ENCODE peak calls at places on chromosome 20, in six cellular contexts. One of them, this sample, is unnamed.
A peak's percentile ranks its signal among the peaks of the same experiment; 100 is the strongest.

GRCh38 chr20:21453676-21454075 is 56.4 kb upstream of the NKX2-4 start:
- DNase-seq in ascending aorta: no peak
- DNase-seq in PC-9: no peak
- DNase-seq in neural progenitor cell: no peak
- DNase-seq in ovary: no peak
- DNase-seq in fibroblast of lung: no peak
- DNase-seq in this sample: no peak

GRCh38 chr20:19903168-19903676 is 113.9 kb upstream of the NAA20 start:
- DNase-seq in fibroblast of lung: peak; percentile 20
- DNase-seq in neural progenitor cell: no peak
- DNase-seq in ascending aorta: no peak
- DNase-seq in PC-9: peak; percentile 56
- DNase-seq in ovary: no peak
- DNase-seq in this sample: peak; percentile 1

GRCh38 chr20:8144282-8145245 is 12.5 kb downstream of the PLCB1 start:
- DNase-seq in neural progenitor cell: no peak
- DNase-seq in ovary: no peak
- DNase-seq in ascending aorta: no peak
- DNase-seq in PC-9: no peak
- DNase-seq in fibroblast of lung: peak; percentile 93
- DNase-seq in this sample: no peak

GRCh38 chr20:53611449-53611894 is 17.8 kb upstream of the ZNF217 start:
- DNase-seq in ascending aorta: peak; percentile 75
- DNase-seq in ovary: peak; percentile 16
- DNase-seq in fibroblast of lung: peak; percentile 100
- DNase-seq in PC-9: peak; percentile 90
- DNase-seq in neural progenitor cell: peak; percentile 24
- DNase-seq in this sample: no peak

GRCh38 chr20:11891081-11891826 is 26.4 kb upstream of the BTBD3 start:
- DNase-seq in ascending aorta: peak; percentile 69
- DNase-seq in PC-9: no peak
- DNase-seq in fibroblast of lung: peak; percentile 49
- DNase-seq in ovary: peak; percentile 76
- DNase-seq in neural progenitor cell: peak; percentile 84
- DNase-seq in this sample: no peak

GRCh38 chr20:967796-968742 is 34.0 kb downstream of the RSPO4 start:
- DNase-seq in ovary: no peak
- DNase-seq in ascending aorta: no peak
- DNase-seq in neural progenitor cell: peak; percentile 45
- DNase-seq in fibroblast of lung: peak; percentile 23
- DNase-seq in PC-9: no peak
- DNase-seq in this sample: peak; percentile 55

GRCh38 chr20:61120595-61121515 is 131.2 kb upstream of the CDH4 start:
- DNase-seq in ovary: no peak
- DNase-seq in fibroblast of lung: peak; percentile 65
- DNase-seq in PC-9: peak; percentile 53
- DNase-seq in ascending aorta: peak; percentile 56
- DNase-seq in neural progenitor cell: peak; percentile 81
- DNase-seq in this sample: peak; percentile 40

GRCh38 chr20:63132715-63133471 is 83.0 kb downstream of the YTHDF1 start:
- DNase-seq in ovary: no peak
- DNase-seq in ascending aorta: peak; percentile 56
- DNase-seq in neural progenitor cell: no peak
- DNase-seq in PC-9: no peak
- DNase-seq in fibroblast of lung: no peak
- DNase-seq in this sample: no peak

GRCh38 chr20:64064145-64064698 is 1.2 kb downstream of the TCEA2 start:
- DNase-seq in PC-9: peak; percentile 60
- DNase-seq in fibroblast of lung: peak; percentile 51
- DNase-seq in ascending aorta: no peak
- DNase-seq in ovary: peak; percentile 68
- DNase-seq in neural progenitor cell: no peak
- DNase-seq in this sample: no peak

GRCh38 chr20:63553933-63554290 is at the start of gene FNDC11:
- DNase-seq in neural progenitor cell: peak; percentile 87
- DNase-seq in PC-9: no peak
- DNase-seq in fibroblast of lung: no peak
- DNase-seq in ascending aorta: no peak
- DNase-seq in ovary: no peak
- DNase-seq in this sample: no peak

GRCh38 chr20:12597491-12597890 is 411.3 kb upstream of the SPTLC3 start:
- DNase-seq in ascending aorta: no peak
- DNase-seq in PC-9: no peak
- DNase-seq in fibroblast of lung: no peak
- DNase-seq in neural progenitor cell: no peak
- DNase-seq in ovary: no peak
- DNase-seq in this sample: no peak

GRCh38 chr20:8215516-8215915 is 83.5 kb downstream of the PLCB1 start:
- DNase-seq in fibroblast of lung: peak; percentile 64
- DNase-seq in neural progenitor cell: no peak
- DNase-seq in PC-9: no peak
- DNase-seq in ascending aorta: no peak
- DNase-seq in ovary: no peak
- DNase-seq in this sample: no peak

GRCh38 chr20:45782890-45783289 is 8.8 kb downstream of the WFDC3 start:
- DNase-seq in PC-9: peak; percentile 86
- DNase-seq in fibroblast of lung: no peak
- DNase-seq in ascending aorta: no peak
- DNase-seq in neural progenitor cell: no peak
- DNase-seq in ovary: no peak
- DNase-seq in this sample: no peak

GRCh38 chr20:32806356-32806755 is 13.4 kb upstream of the MAPRE1 start:
- DNase-seq in PC-9: no peak
- DNase-seq in fibroblast of lung: no peak
- DNase-seq in ovary: no peak
- DNase-seq in ascending aorta: no peak
- DNase-seq in neural progenitor cell: no peak
- DNase-seq in this sample: no peak

GRCh38 chr20:24872291-24873014 is 76.6 kb upstream of the CST7 start:
- DNase-seq in PC-9: no peak
- DNase-seq in ascending aorta: no peak
- DNase-seq in ovary: no peak
- DNase-seq in fibroblast of lung: no peak
- DNase-seq in neural progenitor cell: no peak
- DNase-seq in this sample: no peak

GRCh38 chr20:21433329-21433890 is 36.1 kb upstream of the NKX2-4 start:
- DNase-seq in neural progenitor cell: no peak
- DNase-seq in ascending aorta: no peak
- DNase-seq in ovary: no peak
- DNase-seq in fibroblast of lung: peak; percentile 45
- DNase-seq in PC-9: no peak
- DNase-seq in this sample: no peak

GRCh38 chr20:32433311-32434021 is 75.3 kb downstream of the ASXL1 start:
- DNase-seq in neural progenitor cell: no peak
- DNase-seq in fibroblast of lung: no peak
- DNase-seq in ascending aorta: no peak
- DNase-seq in PC-9: no peak
- DNase-seq in ovary: no peak
- DNase-seq in this sample: no peak

GRCh38 chr20:25071722-25072121 is 10.2 kb downstream of the VSX1 start:
- DNase-seq in PC-9: no peak
- DNase-seq in ovary: no peak
- DNase-seq in fibroblast of lung: no peak
- DNase-seq in ascending aorta: peak; percentile 33
- DNase-seq in neural progenitor cell: no peak
- DNase-seq in this sample: no peak

GRCh38 chr20:58308680-58309527 is 611 bp upstream of the RAB22A start:
- DNase-seq in PC-9: no peak
- DNase-seq in neural progenitor cell: peak; percentile 76
- DNase-seq in fibroblast of lung: peak; percentile 40
- DNase-seq in ovary: peak; percentile 81
- DNase-seq in ascending aorta: peak; percentile 82
- DNase-seq in this sample: peak; percentile 56

GRCh38 chr20:34401741-34402455 is 38.8 kb downstream of the ITCH start:
- DNase-seq in fibroblast of lung: no peak
- DNase-seq in neural progenitor cell: no peak
- DNase-seq in ascending aorta: no peak
- DNase-seq in ovary: no peak
- DNase-seq in PC-9: no peak
- DNase-seq in this sample: no peak

GRCh38 chr20:41468994-41469600 is 102.5 kb upstream of the EMILIN3 start:
- DNase-seq in ascending aorta: no peak
- DNase-seq in fibroblast of lung: no peak
- DNase-seq in ovary: no peak
- DNase-seq in PC-9: no peak
- DNase-seq in neural progenitor cell: no peak
- DNase-seq in this sample: no peak

GRCh38 chr20:41391587-41392001 is 25.0 kb upstream of the EMILIN3 start:
- DNase-seq in PC-9: peak; percentile 95
- DNase-seq in ascending aorta: no peak
- DNase-seq in ovary: no peak
- DNase-seq in fibroblast of lung: peak; percentile 52
- DNase-seq in neural progenitor cell: peak; percentile 30
- DNase-seq in this sample: no peak

GRCh38 chr20:13034115-13034514 is 25.3 kb downstream of the SPTLC3 start:
- DNase-seq in ascending aorta: no peak
- DNase-seq in ovary: no peak
- DNase-seq in neural progenitor cell: no peak
- DNase-seq in fibroblast of lung: no peak
- DNase-seq in PC-9: no peak
- DNase-seq in this sample: no peak

GRCh38 chr20:60977896-60978295 is 274.2 kb upstream of the CDH4 start:
- DNase-seq in ascending aorta: no peak
- DNase-seq in PC-9: no peak
- DNase-seq in neural progenitor cell: no peak
- DNase-seq in ovary: no peak
- DNase-seq in fibroblast of lung: no peak
- DNase-seq in this sample: no peak

GRCh38 chr20:31602779-31603441 is 2.2 kb upstream of the ID1 start:
- DNase-seq in neural progenitor cell: no peak
- DNase-seq in fibroblast of lung: peak; percentile 93
- DNase-seq in ovary: no peak
- DNase-seq in PC-9: peak; percentile 91
- DNase-seq in ascending aorta: no peak
- DNase-seq in this sample: peak; percentile 77

GRCh38 chr20:62142252-62143117 is 709 bp downstream of the PSMA7 start:
- DNase-seq in PC-9: no peak
- DNase-seq in fibroblast of lung: no peak
- DNase-seq in ascending aorta: peak; percentile 67
- DNase-seq in neural progenitor cell: peak; percentile 61
- DNase-seq in ovary: peak; percentile 55
- DNase-seq in this sample: peak; percentile 24

GRCh38 chr20:33675127-33675954 is 1.1 kb upstream of the NECAB3 start:
- DNase-seq in PC-9: no peak
- DNase-seq in neural progenitor cell: no peak
- DNase-seq in fibroblast of lung: no peak
- DNase-seq in ascending aorta: peak; percentile 87
- DNase-seq in ovary: peak; percentile 88
- DNase-seq in this sample: no peak

GRCh38 chr20:48685300-48685699 is 142.5 kb downstream of the PREX1 start:
- DNase-seq in neural progenitor cell: no peak
- DNase-seq in ovary: no peak
- DNase-seq in ascending aorta: no peak
- DNase-seq in PC-9: no peak
- DNase-seq in fibroblast of lung: no peak
- DNase-seq in this sample: no peak

GRCh38 chr20:48681882-48682426 is 145.8 kb downstream of the PREX1 start:
- DNase-seq in ovary: no peak
- DNase-seq in ascending aorta: no peak
- DNase-seq in fibroblast of lung: no peak
- DNase-seq in neural progenitor cell: no peak
- DNase-seq in PC-9: no peak
- DNase-seq in this sample: no peak

GRCh38 chr20:48682529-48683385 is 145.0 kb downstream of the PREX1 start:
- DNase-seq in ovary: peak; percentile 87
- DNase-seq in ascending aorta: peak; percentile 92
- DNase-seq in PC-9: peak; percentile 72
- DNase-seq in neural progenitor cell: peak; percentile 84
- DNase-seq in fibroblast of lung: peak; percentile 94
- DNase-seq in this sample: no peak

GRCh38 chr20:48684501-48685041 is 143.2 kb downstream of the PREX1 start:
- DNase-seq in fibroblast of lung: no peak
- DNase-seq in ascending aorta: no peak
- DNase-seq in PC-9: no peak
- DNase-seq in ovary: no peak
- DNase-seq in neural progenitor cell: no peak
- DNase-seq in this sample: no peak

GRCh38 chr20:48683467-48684175 is 144.2 kb downstream of the PREX1 start:
- DNase-seq in ascending aorta: no peak
- DNase-seq in PC-9: no peak
- DNase-seq in neural progenitor cell: no peak
- DNase-seq in ovary: no peak
- DNase-seq in fibroblast of lung: no peak
- DNase-seq in this sample: no peak
- H3K4me1 ChIP-seq in ascending aorta: peaks cover 24% of the 10 kb centered on the region
- H3K4me1 ChIP-seq in PC-9: peaks cover 46% of the 10 kb centered on the region
- H3K4me1 ChIP-seq in neural progenitor cell: peaks cover 37% of the 10 kb centered on the region
- H3K4me1 ChIP-seq in ovary: peaks cover 11% of the 10 kb centered on the region
- H3K4me1 ChIP-seq in fibroblast of lung: peaks cover 26% of the 10 kb centered on the region
- H3K4me1 ChIP-seq in this sample: no peaks in the 10 kb centered on the region

GRCh38 chr20:4689224-4689623 is 32.5 kb upstream of the PRND start:
- DNase-seq in ascending aorta: no peak
- DNase-seq in PC-9: no peak
- DNase-seq in neural progenitor cell: no peak
- DNase-seq in fibroblast of lung: no peak
- DNase-seq in ovary: no peak
- DNase-seq in this sample: no peak
- H3K4me1 ChIP-seq in ascending aorta: no peaks in the 10 kb centered on the region
- H3K4me1 ChIP-seq in PC-9: peaks cover 62% of the 10 kb centered on the region
- H3K4me1 ChIP-seq in neural progenitor cell: peaks cover 5% of the 10 kb centered on the region
- H3K4me1 ChIP-seq in fibroblast of lung: no peaks in the 10 kb centered on the region
- H3K4me1 ChIP-seq in ovary: peaks cover 2% of the 10 kb centered on the region
- H3K4me1 ChIP-seq in this sample: peaks cover 55% of the 10 kb centered on the region

GRCh38 chr20:16048881-16049280 is 524.4 kb downstream of the KIF16B start:
- DNase-seq in PC-9: no peak
- DNase-seq in neural progenitor cell: no peak
- DNase-seq in ovary: no peak
- DNase-seq in ascending aorta: no peak
- DNase-seq in fibroblast of lung: no peak
- DNase-seq in this sample: no peak
- H3K4me1 ChIP-seq in PC-9: no peaks in the 10 kb centered on the region
- H3K4me1 ChIP-seq in neural progenitor cell: peaks cover 22% of the 10 kb centered on the region
- H3K4me1 ChIP-seq in ovary: peaks cover 3% of the 10 kb centered on the region
- H3K4me1 ChIP-seq in ascending aorta: no peaks in the 10 kb centered on the region
- H3K4me1 ChIP-seq in fibroblast of lung: no peaks in the 10 kb centered on the region
- H3K4me1 ChIP-seq in this sample: no peaks in the 10 kb centered on the region

DNA sequence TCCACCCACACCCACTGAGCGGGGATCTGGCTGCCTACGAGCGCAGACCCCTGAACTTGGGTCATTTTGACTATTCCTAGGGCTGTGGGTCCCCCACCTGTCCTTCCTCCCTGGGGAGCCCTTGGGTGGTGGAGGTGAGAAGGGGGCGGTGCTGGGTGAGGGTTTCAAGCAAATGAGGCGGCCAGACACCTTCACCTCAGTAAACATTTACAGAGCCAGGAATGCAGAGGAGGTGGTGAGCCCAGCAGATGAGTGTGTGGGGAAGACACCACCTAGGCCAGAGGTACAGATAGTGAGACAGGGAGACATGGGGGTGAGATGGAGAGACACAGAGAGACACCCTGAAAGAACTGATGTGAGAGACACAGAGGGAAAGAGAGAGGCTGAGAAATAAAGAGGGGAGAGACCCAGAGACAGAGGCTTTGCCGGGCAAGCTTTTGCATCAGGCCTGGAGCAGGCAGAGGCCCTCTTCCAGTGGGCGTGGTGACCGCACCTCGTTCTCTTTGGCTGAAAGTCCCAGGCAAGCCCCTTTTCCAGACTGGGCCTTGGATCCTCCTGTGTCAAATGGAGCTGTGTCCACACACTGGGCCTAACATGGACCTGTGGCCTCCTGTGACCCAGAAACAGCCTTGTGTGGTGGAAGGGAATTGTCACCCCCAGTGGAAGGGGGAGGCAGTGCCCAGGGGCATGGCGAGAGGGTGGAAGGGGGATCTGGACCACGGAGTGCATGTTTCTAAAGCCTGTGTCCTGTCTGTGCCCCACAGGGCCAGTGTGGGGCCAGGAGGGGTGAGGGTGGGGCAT is 29.7 kb downstream of the CEBPB start:
- DNase-seq in ovary: no peak
- DNase-seq in ascending aorta: no peak
- DNase-seq in PC-9: peak; percentile 65
- DNase-seq in neural progenitor cell: no peak
- DNase-seq in fibroblast of lung: no peak
- DNase-seq in this sample: no peak
- H3K4me1 ChIP-seq in ovary: peaks cover 4% of the 10 kb centered on the region
- H3K4me1 ChIP-seq in ascending aorta: peaks cover 4% of the 10 kb centered on the region
- H3K4me1 ChIP-seq in PC-9: peaks cover 92% of the 10 kb centered on the region
- H3K4me1 ChIP-seq in neural progenitor cell: peaks cover 12% of the 10 kb centered on the region
- H3K4me1 ChIP-seq in fibroblast of lung: peaks cover 6% of the 10 kb centered on the region
- H3K4me1 ChIP-seq in this sample: no peaks in the 10 kb centered on the region